ENCODE peak calls at places on chromosomes 11 and 22, in five cellular contexts. L is psoas muscle, S is bronchial epithelial cell, T is RWPE1, H is WTC11. B is an unnamed sample.

GRCh38 chr11:64312947-64313346 is 4.4 kb downstream of the TRMT112 start:
- DNase-seq in T (no peak), H (no peak), L (no peak), S (no peak), B (no peak)

GRCh38 chr11:96328395-96329010 is 14.5 kb downstream of the MAML2 start:
- DNase-seq in H (no peak), T (no peak), S (peak; percentile 74), L (no peak), B (no peak)

GRCh38 chr11:120473486-120473885 is 38.1 kb upstream of the GRIK4 start:
- DNase-seq in S (no peak), T (no peak), H (no peak), L (no peak), B (no peak)

GRCh38 chr11:16846305-16846704 is 107.9 kb downstream of the C11orf58 start:
- DNase-seq in L (no peak), S (peak; percentile 13), H (no peak), T (no peak), B (no peak)

GRCh38 chr11:17388609-17389204 is at the start of gene KCNJ11:
- DNase-seq in S (no peak), H (peak; percentile 57), T (no peak), L (peak; percentile 46), B (peak; percentile 35)

GRCh38 chr11:86460461-86461404 is 86.0 kb downstream of the CCDC81 start:
- DNase-seq in T (no peak), S (no peak), H (no peak), L (no peak), B (no peak)

GRCh38 chr11:11856638-11857037 is 14.9 kb downstream of the USP47 start:
- DNase-seq in S (no peak), L (no peak), T (no peak), H (no peak), B (no peak)

GRCh38 chr11:96014234-96014633 is 90.3 kb upstream of the MTMR2 start:
- DNase-seq in T (peak; percentile 5), L (no peak), H (no peak), S (peak; percentile 59), B (no peak)

GRCh38 chr22:26357813-26358212 is 71.2 kb upstream of the ASPHD2 start:
- DNase-seq in S (no peak), L (no peak), T (no peak), H (no peak), B (no peak)

GRCh38 chr11:35160902-35161585 is 22.1 kb downstream of the CD44 start:
- DNase-seq in T (no peak), H (no peak), L (no peak), S (no peak), B (no peak)

GRCh38 chr11:23556163-23556750 is 696.0 kb upstream of the CCDC179 start:
- DNase-seq in H (no peak), L (no peak), S (no peak), T (no peak), B (no peak)

GRCh38 chr11:62665075-62665629 is at the start of the genes C11orf98 and CSKMT:
- DNase-seq in T (peak; percentile 97), S (peak; percentile 74), L (peak; percentile 94), H (peak; percentile 97), B (peak; percentile 97)

GRCh38 chr11:78938036-78938435 is 363.4 kb upstream of the NARS2 start:
- DNase-seq in L (no peak), S (no peak), T (no peak), H (no peak), B (no peak)

GRCh38 chr22:45612940-45613339 is 58.7 kb upstream of the ATXN10 start:
- DNase-seq in L (peak; percentile 40), S (no peak), H (no peak), T (no peak), B (peak; percentile 37)

GRCh38 chr11:87022738-87023137 is 15.0 kb upstream of the TMEM135 start:
- DNase-seq in S (no peak), L (no peak), T (no peak), H (no peak), B (no peak)

GRCh38 chr11:70762810-70763209 is 364.5 kb downstream of the CTTN start:
- DNase-seq in S (no peak), L (no peak), T (no peak), H (no peak), B (no peak)

GRCh38 chr11:70760416-70761020 is 362.2 kb downstream of the CTTN start:
- DNase-seq in L (no peak), S (peak; percentile 4), T (peak; percentile 40), H (no peak), B (no peak)

GRCh38 chr11:70759846-70760245 is 361.5 kb downstream of the CTTN start:
- DNase-seq in T (no peak), S (no peak), H (no peak), L (no peak), B (no peak)

GRCh38 chr11:70761906-70762196 is 363.5 kb downstream of the CTTN start:
- DNase-seq in L (no peak), T (no peak), H (no peak), S (no peak), B (no peak)

GRCh38 chr11:70761094-70761905 is 363.0 kb downstream of the CTTN start:
- DNase-seq in T (no peak), S (no peak), L (no peak), H (no peak), B (no peak)
- TF ChIP-seq CTCF in T (no peak), S (no peak), L (no peak), H (no peak), B (no peak)

GRCh38 chr22:48783821-48784266 is 1043.8 kb downstream of the BRD1 start:
- DNase-seq in H (no peak), T (no peak), S (no peak), L (no peak), B (no peak)

GRCh38 chr22:48782326-48782725 is 1045.3 kb downstream of the BRD1 start:
- DNase-seq in H (no peak), L (no peak), T (no peak), S (no peak), B (no peak)

GRCh38 chr22:48781391-48781790 is 1046.3 kb downstream of the BRD1 start:
- DNase-seq in H (no peak), L (no peak), T (no peak), S (no peak), B (no peak)

GRCh38 chr22:48781868-48782267 is 1045.8 kb downstream of the BRD1 start:
- DNase-seq in L (no peak), S (no peak), T (no peak), H (no peak), B (no peak)

GRCh38 chr22:48782817-48783511 is 1044.7 kb downstream of the BRD1 start:
- DNase-seq in H (peak; percentile 51), T (no peak), S (no peak), L (no peak), B (no peak)
- TF ChIP-seq CTCF in H (peak; percentile 58), T (no peak), S (no peak), L (no peak), B (peak; percentile 36)

GRCh38 chr11:92212530-92212929 is 12.1 kb upstream of the FAT3 start:
- DNase-seq in L (no peak), T (no peak), H (no peak), S (no peak), B (no peak)
- TF ChIP-seq CTCF in L (no peak), T (no peak), H (no peak), S (no peak), B (no peak)

GRCh38 chr22:36331912-36332622 is 55.7 kb downstream of the MYH9 start:
- DNase-seq in H (no peak), L (peak; percentile 78), T (no peak), S (no peak), B (no peak)

GRCh38 chr22:36330655-36331305 is 57.0 kb downstream of the MYH9 start:
- DNase-seq in S (no peak), H (no peak), T (no peak), L (no peak), B (no peak)

GRCh38 chr22:36330127-36330526 is 57.6 kb downstream of the MYH9 start:
- DNase-seq in H (no peak), L (no peak), S (no peak), T (no peak), B (no peak)

GRCh38 chr22:36332623-36333331 is 55.0 kb downstream of the MYH9 start:
- DNase-seq in S (peak; percentile 96), T (peak; percentile 82), H (peak; percentile 44), L (no peak), B (peak; percentile 18)

DNA sequence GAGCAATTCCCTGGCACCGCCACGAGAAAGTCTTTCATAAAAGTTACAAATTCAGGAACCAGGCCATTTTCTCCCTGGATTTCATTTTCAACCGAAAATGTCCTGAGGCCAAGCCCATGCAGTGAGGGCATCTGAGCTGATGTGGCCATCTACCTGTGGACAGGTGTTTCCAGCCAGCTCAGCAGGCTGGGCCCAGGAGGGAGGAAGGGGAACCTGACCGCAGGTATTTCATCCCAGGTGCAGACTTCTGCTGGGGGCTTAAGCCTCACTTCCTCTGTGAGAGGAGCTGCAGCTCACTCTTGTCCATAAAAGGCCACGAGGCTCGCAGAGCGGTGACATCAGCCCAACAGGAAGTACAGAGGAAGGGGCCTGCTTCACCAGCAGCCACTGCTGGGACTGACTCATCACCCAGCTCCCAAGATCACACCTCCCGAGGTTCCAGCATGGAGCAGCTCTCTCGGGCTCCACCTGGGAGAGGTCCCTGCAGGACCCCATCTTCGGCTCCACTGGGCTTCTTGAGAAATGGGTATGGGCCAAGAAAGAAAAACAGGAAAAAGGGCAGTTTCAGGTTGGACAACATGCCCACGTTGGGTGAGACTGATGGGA is 56.4 kb downstream of the MYH9 start:
- DNase-seq in T (peak; percentile 76), H (peak; percentile 54), L (peak; percentile 74), S (peak; percentile 97), B (no peak)
- TF ChIP-seq CTCF in T (no peak), H (no peak), L (no peak), S (no peak), B (no peak)

DNA sequence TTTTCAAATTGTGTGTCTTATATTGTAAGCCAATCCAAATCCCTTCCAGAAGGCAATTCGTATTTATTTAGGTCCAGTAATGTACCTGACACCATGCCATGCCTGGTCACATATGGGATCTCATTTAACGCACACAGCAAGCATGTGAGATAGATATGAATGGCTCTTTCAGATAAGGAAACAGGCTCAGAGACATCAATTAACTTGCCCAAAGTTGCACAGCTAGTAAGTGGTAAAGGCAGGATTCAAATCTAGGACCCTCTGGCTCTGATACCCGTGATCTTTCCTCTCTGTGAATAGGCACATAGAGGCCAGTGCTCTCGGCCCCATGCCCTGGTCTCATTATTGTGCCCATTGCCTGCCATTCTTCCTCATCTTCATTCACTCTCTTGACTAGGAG is 34.3 kb downstream of the KCNJ4 start:
- DNase-seq in H (no peak), T (no peak), S (no peak), L (no peak), B (no peak)
- TF ChIP-seq CTCF in H (no peak), T (no peak), S (no peak), L (no peak), B (no peak)

B was measured in nephron progenitor cell.